ENCODE peak calls at places on chromosomes 11 and 22, in eight cellular contexts. One of them, this sample, is unnamed.
A peak's percentile ranks its signal among the peaks of the same experiment; 100 is the strongest.

GRCh38 chr11:119774180-119774763 is 45.3 kb upstream of the NECTIN1 start:
- DNase-seq in esophagus squamous epithelium: no peak
- DNase-seq in osteoblast: no peak
- DNase-seq in left ventricle myocardium inferior: no peak
- DNase-seq in brain microvascular endothelial cell: no peak
- DNase-seq in astrocyte: no peak
- DNase-seq in spleen: peak; percentile 10
- DNase-seq in CD8-positive, alpha-beta T cell: no peak
- DNase-seq in this sample: no peak

GRCh38 chr22:23841292-23841691 is 2.5 kb upstream of the DERL3 start:
- DNase-seq in left ventricle myocardium inferior: no peak
- DNase-seq in CD8-positive, alpha-beta T cell: no peak
- DNase-seq in spleen: no peak
- DNase-seq in esophagus squamous epithelium: no peak
- DNase-seq in brain microvascular endothelial cell: no peak
- DNase-seq in astrocyte: no peak
- DNase-seq in osteoblast: no peak
- DNase-seq in this sample: no peak

GRCh38 chr22:49571326-49571725 is 256.3 kb downstream of the BRD1 start:
- DNase-seq in CD8-positive, alpha-beta T cell: no peak
- DNase-seq in astrocyte: no peak
- DNase-seq in left ventricle myocardium inferior: no peak
- DNase-seq in esophagus squamous epithelium: no peak
- DNase-seq in osteoblast: peak; percentile 65
- DNase-seq in spleen: peak; percentile 34
- DNase-seq in brain microvascular endothelial cell: no peak
- DNase-seq in this sample: no peak

GRCh38 chr22:35634015-35634414 is 14.2 kb upstream of the APOL6 start:
- DNase-seq in CD8-positive, alpha-beta T cell: peak; percentile 33
- DNase-seq in spleen: no peak
- DNase-seq in astrocyte: no peak
- DNase-seq in esophagus squamous epithelium: no peak
- DNase-seq in brain microvascular endothelial cell: no peak
- DNase-seq in osteoblast: no peak
- DNase-seq in left ventricle myocardium inferior: no peak
- DNase-seq in this sample: no peak

GRCh38 chr11:41660585-41660984 is 201.1 kb upstream of the LRRC4C start:
- DNase-seq in CD8-positive, alpha-beta T cell: no peak
- DNase-seq in brain microvascular endothelial cell: no peak
- DNase-seq in osteoblast: no peak
- DNase-seq in esophagus squamous epithelium: no peak
- DNase-seq in spleen: no peak
- DNase-seq in astrocyte: no peak
- DNase-seq in left ventricle myocardium inferior: no peak
- DNase-seq in this sample: no peak

GRCh38 chr11:10538924-10539323 is 2.1 kb downstream of the RNF141 start:
- DNase-seq in spleen: no peak
- DNase-seq in CD8-positive, alpha-beta T cell: no peak
- DNase-seq in osteoblast: no peak
- DNase-seq in brain microvascular endothelial cell: no peak
- DNase-seq in left ventricle myocardium inferior: no peak
- DNase-seq in esophagus squamous epithelium: no peak
- DNase-seq in astrocyte: no peak
- DNase-seq in this sample: no peak

GRCh38 chr11:3101921-3102640 is 44.9 kb upstream of the CARS1 start:
- DNase-seq in astrocyte: no peak
- DNase-seq in esophagus squamous epithelium: no peak
- DNase-seq in left ventricle myocardium inferior: no peak
- DNase-seq in CD8-positive, alpha-beta T cell: no peak
- DNase-seq in brain microvascular endothelial cell: no peak
- DNase-seq in osteoblast: peak; percentile 69
- DNase-seq in spleen: no peak
- DNase-seq in this sample: no peak

GRCh38 chr11:81220166-81220895 is 1513.3 kb downstream of the FAM181B start:
- DNase-seq in brain microvascular endothelial cell: peak; percentile 67
- DNase-seq in esophagus squamous epithelium: no peak
- DNase-seq in spleen: no peak
- DNase-seq in left ventricle myocardium inferior: no peak
- DNase-seq in CD8-positive, alpha-beta T cell: no peak
- DNase-seq in osteoblast: no peak
- DNase-seq in astrocyte: no peak
- DNase-seq in this sample: no peak

GRCh38 chr22:45478108-45478771 is 24.4 kb upstream of the FBLN1 start:
- DNase-seq in brain microvascular endothelial cell: peak; percentile 84
- DNase-seq in left ventricle myocardium inferior: no peak
- DNase-seq in CD8-positive, alpha-beta T cell: no peak
- DNase-seq in astrocyte: peak; percentile 86
- DNase-seq in spleen: peak; percentile 12
- DNase-seq in osteoblast: peak; percentile 95
- DNase-seq in esophagus squamous epithelium: no peak
- DNase-seq in this sample: peak; percentile 2

GRCh38 chr11:3106736-3107524 is 49.7 kb upstream of the CARS1 start:
- DNase-seq in brain microvascular endothelial cell: no peak
- DNase-seq in astrocyte: no peak
- DNase-seq in osteoblast: peak; percentile 69
- DNase-seq in left ventricle myocardium inferior: no peak
- DNase-seq in esophagus squamous epithelium: no peak
- DNase-seq in spleen: no peak
- DNase-seq in CD8-positive, alpha-beta T cell: no peak
- DNase-seq in this sample: no peak

GRCh38 chr22:27489265-27489675 is 312.3 kb downstream of the MN1 start:
- DNase-seq in brain microvascular endothelial cell: peak; percentile 69
- DNase-seq in CD8-positive, alpha-beta T cell: no peak
- DNase-seq in astrocyte: peak; percentile 16
- DNase-seq in spleen: peak; percentile 19
- DNase-seq in esophagus squamous epithelium: no peak
- DNase-seq in osteoblast: peak; percentile 89
- DNase-seq in left ventricle myocardium inferior: no peak
- DNase-seq in this sample: no peak

GRCh38 chr11:65427691-65428577 is 5.3 kb downstream of the NEAT1 start:
- DNase-seq in esophagus squamous epithelium: no peak
- DNase-seq in brain microvascular endothelial cell: peak; percentile 68
- DNase-seq in astrocyte: peak; percentile 56
- DNase-seq in left ventricle myocardium inferior: no peak
- DNase-seq in spleen: peak; percentile 74
- DNase-seq in osteoblast: no peak
- DNase-seq in CD8-positive, alpha-beta T cell: peak; percentile 48
- DNase-seq in this sample: no peak

GRCh38 chr11:80414766-80415165 is 973.9 kb upstream of the TENM4 start:
- DNase-seq in astrocyte: no peak
- DNase-seq in osteoblast: no peak
- DNase-seq in spleen: no peak
- DNase-seq in left ventricle myocardium inferior: no peak
- DNase-seq in esophagus squamous epithelium: no peak
- DNase-seq in brain microvascular endothelial cell: peak; percentile 61
- DNase-seq in CD8-positive, alpha-beta T cell: no peak
- DNase-seq in this sample: no peak

GRCh38 chr11:93526691-93527583 is 16.3 kb downstream of the SMCO4 start:
- DNase-seq in astrocyte: no peak
- DNase-seq in brain microvascular endothelial cell: no peak
- DNase-seq in esophagus squamous epithelium: no peak
- DNase-seq in left ventricle myocardium inferior: no peak
- DNase-seq in CD8-positive, alpha-beta T cell: no peak
- DNase-seq in osteoblast: no peak
- DNase-seq in spleen: no peak
- DNase-seq in this sample: no peak

GRCh38 chr11:108148549-108148948 is 27.2 kb downstream of the ACAT1 start:
- DNase-seq in left ventricle myocardium inferior: no peak
- DNase-seq in spleen: no peak
- DNase-seq in esophagus squamous epithelium: no peak
- DNase-seq in CD8-positive, alpha-beta T cell: no peak
- DNase-seq in osteoblast: no peak
- DNase-seq in astrocyte: no peak
- DNase-seq in brain microvascular endothelial cell: no peak
- DNase-seq in this sample: no peak
- H3K36me3 ChIP-seq in left ventricle myocardium inferior: peaks cover 94% of the 10 kb centered on the region
- H3K36me3 ChIP-seq in spleen: peaks cover 86% of the 10 kb centered on the region
- H3K36me3 ChIP-seq in esophagus squamous epithelium: peaks cover 92% of the 10 kb centered on the region
- H3K36me3 ChIP-seq in CD8-positive, alpha-beta T cell: peaks cover 57% of the 10 kb centered on the region
- H3K36me3 ChIP-seq in osteoblast: peaks cover 47% of the 10 kb centered on the region
- H3K36me3 ChIP-seq in astrocyte: peaks cover 51% of the 10 kb centered on the region
- H3K36me3 ChIP-seq in brain microvascular endothelial cell: peaks cover 45% of the 10 kb centered on the region
- H3K36me3 ChIP-seq in this sample: no peaks in the 10 kb centered on the region

GRCh38 chr22:50622723-50623327 is 5.1 kb downstream of the ARSA start:
- DNase-seq in CD8-positive, alpha-beta T cell: no peak
- DNase-seq in astrocyte: no peak
- DNase-seq in esophagus squamous epithelium: no peak
- DNase-seq in brain microvascular endothelial cell: no peak
- DNase-seq in spleen: peak; percentile 82
- DNase-seq in osteoblast: peak; percentile 56
- DNase-seq in left ventricle myocardium inferior: no peak
- DNase-seq in this sample: no peak

GRCh38 chr22:50624347-50625130 is 3.4 kb downstream of the ARSA start:
- DNase-seq in esophagus squamous epithelium: no peak
- DNase-seq in astrocyte: no peak
- DNase-seq in CD8-positive, alpha-beta T cell: no peak
- DNase-seq in osteoblast: no peak
- DNase-seq in left ventricle myocardium inferior: no peak
- DNase-seq in brain microvascular endothelial cell: no peak
- DNase-seq in spleen: peak; percentile 71
- DNase-seq in this sample: no peak

GRCh38 chr22:50620861-50621490 is 7.0 kb downstream of the ARSA start:
- DNase-seq in esophagus squamous epithelium: no peak
- DNase-seq in CD8-positive, alpha-beta T cell: peak; percentile 91
- DNase-seq in brain microvascular endothelial cell: no peak
- DNase-seq in spleen: peak; percentile 88
- DNase-seq in astrocyte: no peak
- DNase-seq in left ventricle myocardium inferior: no peak
- DNase-seq in osteoblast: peak; percentile 48
- DNase-seq in this sample: no peak

GRCh38 chr22:50621491-50621880 is 6.5 kb downstream of the ARSA start:
- DNase-seq in esophagus squamous epithelium: no peak
- DNase-seq in CD8-positive, alpha-beta T cell: peak; percentile 76
- DNase-seq in astrocyte: no peak
- DNase-seq in left ventricle myocardium inferior: no peak
- DNase-seq in osteoblast: no peak
- DNase-seq in spleen: peak; percentile 85
- DNase-seq in brain microvascular endothelial cell: no peak
- DNase-seq in this sample: no peak

GRCh38 chr22:50621948-50622722 is 5.8 kb downstream of the ARSA start:
- DNase-seq in left ventricle myocardium inferior: no peak
- DNase-seq in CD8-positive, alpha-beta T cell: peak; percentile 51
- DNase-seq in esophagus squamous epithelium: no peak
- DNase-seq in brain microvascular endothelial cell: no peak
- DNase-seq in osteoblast: no peak
- DNase-seq in astrocyte: no peak
- DNase-seq in spleen: peak; percentile 86
- DNase-seq in this sample: no peak
- H3K4me3 ChIP-seq in left ventricle myocardium inferior: peak overlapping the region; percentile 61
- H3K4me3 ChIP-seq in CD8-positive, alpha-beta T cell: peak overlapping the region; percentile 41
- H3K4me3 ChIP-seq in esophagus squamous epithelium: peak overlapping the region; percentile 32
- H3K4me3 ChIP-seq in brain microvascular endothelial cell: no peak overlapping the region
- H3K4me3 ChIP-seq in osteoblast: no peak overlapping the region
- H3K4me3 ChIP-seq in astrocyte: no peak overlapping the region
- H3K4me3 ChIP-seq in spleen: peak overlapping the region; percentile 34
- H3K4me3 ChIP-seq in this sample: peak overlapping the region; percentile 10

GRCh38 chr11:19814421-19814820 is 101.8 kb downstream of the NAV2 start:
- DNase-seq in left ventricle myocardium inferior: no peak
- DNase-seq in esophagus squamous epithelium: no peak
- DNase-seq in brain microvascular endothelial cell: no peak
- DNase-seq in CD8-positive, alpha-beta T cell: no peak
- DNase-seq in osteoblast: peak; percentile 43
- DNase-seq in astrocyte: no peak
- DNase-seq in spleen: no peak
- DNase-seq in this sample: no peak
- TF ChIP-seq CTCF in left ventricle myocardium inferior: no peak
- TF ChIP-seq CTCF in esophagus squamous epithelium: no peak
- TF ChIP-seq CTCF in brain microvascular endothelial cell: peak; percentile 22
- TF ChIP-seq CTCF in CD8-positive, alpha-beta T cell: no peak
- TF ChIP-seq CTCF in osteoblast: peak; percentile 34
- TF ChIP-seq CTCF in astrocyte: no peak
- TF ChIP-seq CTCF in spleen: no peak
- TF ChIP-seq CTCF in this sample: no peak

GRCh38 chr11:9518835-9519234 is 54.6 kb upstream of the WEE1 start:
- DNase-seq in spleen: no peak
- DNase-seq in osteoblast: no peak
- DNase-seq in brain microvascular endothelial cell: no peak
- DNase-seq in esophagus squamous epithelium: no peak
- DNase-seq in CD8-positive, alpha-beta T cell: no peak
- DNase-seq in left ventricle myocardium inferior: no peak
- DNase-seq in astrocyte: no peak
- DNase-seq in this sample: no peak

GRCh38 chr11:9512370-9513019 is 51.7 kb downstream of the ZNF143 start:
- DNase-seq in astrocyte: no peak
- DNase-seq in esophagus squamous epithelium: no peak
- DNase-seq in CD8-positive, alpha-beta T cell: no peak
- DNase-seq in spleen: no peak
- DNase-seq in left ventricle myocardium inferior: no peak
- DNase-seq in osteoblast: peak; percentile 58
- DNase-seq in brain microvascular endothelial cell: no peak
- DNase-seq in this sample: no peak

DNA sequence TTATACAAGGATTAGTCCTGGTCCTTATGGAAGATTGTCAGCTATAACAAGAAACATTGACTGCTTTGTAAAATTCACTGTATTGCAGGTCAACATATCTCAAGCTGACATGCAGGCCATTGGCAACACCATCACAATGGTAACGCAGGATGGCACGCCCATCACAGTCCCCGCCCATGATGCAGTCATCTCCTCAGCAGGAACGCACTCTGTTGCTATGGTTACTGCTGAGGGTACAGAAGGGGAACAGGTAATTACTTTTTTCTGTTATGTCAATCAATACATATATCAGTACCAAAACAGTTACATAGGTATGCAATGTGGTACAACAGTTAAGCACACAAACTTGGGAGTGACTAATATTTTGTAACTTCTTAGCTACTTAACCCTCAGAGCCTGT is 55.3 kb downstream of the ZNF143 start:
- DNase-seq in left ventricle myocardium inferior: no peak
- DNase-seq in astrocyte: no peak
- DNase-seq in spleen: no peak
- DNase-seq in esophagus squamous epithelium: no peak
- DNase-seq in brain microvascular endothelial cell: no peak
- DNase-seq in osteoblast: peak; percentile 37
- DNase-seq in CD8-positive, alpha-beta T cell: no peak
- DNase-seq in this sample: no peak
- H3K36me3 ChIP-seq in left ventricle myocardium inferior: peaks cover 78% of the 10 kb centered on the region
- H3K36me3 ChIP-seq in astrocyte: peaks cover 9% of the 10 kb centered on the region
- H3K36me3 ChIP-seq in spleen: peaks cover 77% of the 10 kb centered on the region
- H3K36me3 ChIP-seq in esophagus squamous epithelium: peaks cover 87% of the 10 kb centered on the region
- H3K36me3 ChIP-seq in brain microvascular endothelial cell: peaks cover 30% of the 10 kb centered on the region
- H3K36me3 ChIP-seq in osteoblast: peaks cover 35% of the 10 kb centered on the region
- H3K36me3 ChIP-seq in CD8-positive, alpha-beta T cell: peaks cover 41% of the 10 kb centered on the region
- H3K36me3 ChIP-seq in this sample: no peaks in the 10 kb centered on the region

DNA sequence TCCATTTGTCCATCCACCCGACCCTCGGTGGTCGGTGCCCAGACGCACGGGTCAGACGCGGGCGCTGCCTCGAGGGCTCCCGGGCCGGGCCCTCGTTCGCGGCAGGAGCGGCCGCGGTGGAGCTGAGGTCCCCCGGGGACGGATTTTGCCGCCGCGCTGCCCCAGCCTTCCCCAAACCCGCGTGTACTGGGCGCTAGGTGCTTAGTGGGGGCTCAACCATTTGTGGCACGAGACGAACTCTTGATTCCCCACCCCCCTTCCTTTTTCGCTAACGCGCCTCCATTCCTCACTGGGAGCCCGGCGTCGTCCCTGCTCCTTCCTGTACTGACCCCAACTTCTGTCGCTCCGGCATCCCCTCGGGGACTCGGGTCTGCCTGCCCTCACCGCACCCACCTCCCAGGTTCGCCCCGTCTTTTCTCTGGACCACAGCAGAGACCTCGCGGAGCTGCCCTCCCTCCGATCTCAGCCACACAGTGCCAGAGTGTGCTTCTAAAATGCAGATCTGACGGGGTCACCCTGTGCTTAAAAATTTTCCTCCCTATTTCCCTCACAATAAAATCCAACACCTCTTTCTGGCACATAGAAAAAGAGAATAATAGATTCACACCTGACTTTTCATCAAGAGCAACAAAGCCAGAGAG is 860 bp upstream of the CBX7 start:
- DNase-seq in spleen: no peak
- DNase-seq in astrocyte: no peak
- DNase-seq in esophagus squamous epithelium: no peak
- DNase-seq in osteoblast: peak; percentile 66
- DNase-seq in CD8-positive, alpha-beta T cell: no peak
- DNase-seq in brain microvascular endothelial cell: no peak
- DNase-seq in left ventricle myocardium inferior: no peak
- DNase-seq in this sample: no peak
- H3K4me3 ChIP-seq in spleen: peak overlapping the region; percentile 79
- H3K4me3 ChIP-seq in astrocyte: peak overlapping the region; percentile 55
- H3K4me3 ChIP-seq in esophagus squamous epithelium: peak overlapping the region; percentile 74
- H3K4me3 ChIP-seq in osteoblast: peak overlapping the region; percentile 73
- H3K4me3 ChIP-seq in CD8-positive, alpha-beta T cell: peak overlapping the region; percentile 89
- H3K4me3 ChIP-seq in brain microvascular endothelial cell: peak overlapping the region; percentile 58
- H3K4me3 ChIP-seq in left ventricle myocardium inferior: peak overlapping the region; percentile 98
- H3K4me3 ChIP-seq in this sample: peak overlapping the region; percentile 61